ENCODE peak calls at places on chromosomes 6 and 20, in ten cellular contexts. X is fibroblast of the aortic adventitia; P is GM10248; R is cardiac fibroblast; M is colonic mucosa; E is thoracic aorta; U is NB4; L is CD8-positive, alpha-beta T cell; A is IMR-90; J is endothelial cell. T is an unnamed sample.

GRCh38 chr20:40073535-40074111 is 615.4 kb downstream of the MAFB start:
- DNase-seq in X (no peak), P (no peak), R (no peak), M (no peak), E (no peak), U (peak; percentile 6), L (no peak), A (no peak), J (no peak), T (no peak)

GRCh38 chr6:126539022-126539421 is 199.1 kb downstream of the CENPW start:
- DNase-seq in X (peak; percentile 69), P (no peak), R (peak; percentile 72), M (no peak), E (no peak), U (no peak), L (no peak), A (peak; percentile 52), J (no peak), T (no peak)

GRCh38 chr6:81003156-81003555 is 749.3 kb downstream of the TENT5A start:
- DNase-seq in X (peak; percentile 46), P (no peak), R (peak; percentile 65), M (no peak), E (no peak), U (no peak), L (no peak), A (no peak), J (no peak), T (no peak)

GRCh38 chr6:56995347-56995746 is 40.4 kb downstream of the BEND6 start:
- DNase-seq in X (no peak), P (no peak), R (no peak), M (no peak), E (no peak), U (no peak), L (no peak), A (no peak), J (no peak), T (no peak)

GRCh38 chr6:120557554-120557953 is 776.7 kb downstream of the TBC1D32 start:
- DNase-seq in X (no peak), P (no peak), R (no peak), M (no peak), E (no peak), U (no peak), L (no peak), A (no peak), J (no peak), T (no peak)

GRCh38 chr20:24607402-24607801 is 138.0 kb downstream of the SYNDIG1 start:
- DNase-seq in X (no peak), P (no peak), R (no peak), M (no peak), E (no peak), U (no peak), L (no peak), A (no peak), J (no peak), T (no peak)

GRCh38 chr6:2764610-2765165 is 505 bp upstream of the WRNIP1 start:
- DNase-seq in X (peak; percentile 69), P (peak; percentile 60), R (peak; percentile 82), M (peak; percentile 78), E (no peak), U (peak; percentile 85), L (peak; percentile 63), A (peak; percentile 70), J (peak; percentile 38), T (no peak)

GRCh38 chr6:161091972-161092701 is 100.6 kb downstream of the MAP3K4 start:
- DNase-seq in X (peak; percentile 12), P (no peak), R (peak; percentile 55), M (no peak), E (no peak), U (no peak), L (no peak), A (peak; percentile 18), J (no peak), T (no peak)

GRCh38 chr6:23446394-23447001 is 679.5 kb upstream of the NRSN1 start:
- DNase-seq in X (peak; percentile 52), P (no peak), R (peak; percentile 66), M (no peak), E (no peak), U (peak; percentile 18), L (no peak), A (peak; percentile 76), J (peak; percentile 4), T (no peak)
- TF ChIP-seq CTCF in X (peak; percentile 47), P (no peak), R (peak; percentile 62), M (peak; percentile 16), E (peak; percentile 18), U (no peak), L (no peak), A (peak; percentile 80), J (no peak), T (no peak)

GRCh38 chr6:1334725-1335124 is 22.8 kb downstream of the FOXQ1 start:
- DNase-seq in X (no peak), P (no peak), R (no peak), M (peak; percentile 31), E (no peak), U (no peak), L (no peak), A (no peak), J (no peak), T (no peak)

GRCh38 chr6:1337791-1338190 is 25.9 kb downstream of the FOXQ1 start:
- DNase-seq in X (peak; percentile 78), P (no peak), R (no peak), M (no peak), E (no peak), U (no peak), L (no peak), A (no peak), J (no peak), T (no peak)

GRCh38 chr6:1335367-1336037 is 23.6 kb downstream of the FOXQ1 start:
- DNase-seq in X (peak; percentile 87), P (no peak), R (peak; percentile 70), M (peak; percentile 69), E (no peak), U (peak; percentile 94), L (no peak), A (peak; percentile 76), J (peak; percentile 23), T (peak; percentile 92)

DNA sequence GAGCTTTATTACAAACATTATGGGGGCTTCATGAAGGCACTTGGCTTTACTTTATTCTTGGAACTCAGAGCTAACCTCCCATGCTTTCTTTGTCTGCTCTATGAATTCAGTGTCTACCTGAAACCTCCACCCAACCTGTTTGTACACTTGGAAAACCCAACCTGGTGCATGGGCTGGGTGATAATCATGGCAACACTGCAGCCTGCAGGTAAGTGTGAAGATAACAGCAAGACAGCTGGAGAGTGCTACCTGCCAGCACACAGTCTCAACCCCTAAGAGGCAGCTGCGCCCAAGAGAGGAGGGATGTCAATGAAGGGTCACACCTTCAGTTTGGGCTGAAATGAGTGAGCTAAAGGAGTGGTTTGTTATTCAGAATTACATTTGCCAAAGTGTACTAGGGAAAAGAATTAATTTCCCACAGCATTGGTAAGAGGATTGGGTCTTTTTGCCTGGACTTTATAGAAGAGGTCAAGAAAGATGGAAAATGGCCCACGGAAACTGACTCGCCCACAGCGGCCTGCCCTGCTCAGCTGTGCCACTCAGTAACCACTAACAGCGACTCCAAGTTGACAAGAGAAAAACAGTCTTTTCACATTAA is 24.4 kb downstream of the FOXQ1 start:
- DNase-seq in X (no peak), P (no peak), R (no peak), M (peak; percentile 67), E (no peak), U (peak; percentile 47), L (no peak), A (no peak), J (peak; percentile 22), T (peak; percentile 59)
- TF ChIP-seq CTCF in X (peak; percentile 16), P (no peak), R (no peak), M (peak; percentile 22), E (no peak), U (peak; percentile 20), L (no peak), A (peak; percentile 26), J (peak; percentile 29), T (peak; percentile 46)

GRCh38 chr6:48474136-48474535 is 363.1 kb upstream of the PTCHD4 start:
- DNase-seq in X (no peak), P (no peak), R (no peak), M (no peak), E (no peak), U (no peak), L (no peak), A (no peak), J (no peak), T (no peak)

GRCh38 chr6:48474764-48475674 is 364.0 kb upstream of the PTCHD4 start:
- DNase-seq in X (peak; percentile 64), P (no peak), R (no peak), M (no peak), E (no peak), U (no peak), L (no peak), A (no peak), J (no peak), T (no peak)

GRCh38 chr6:48472121-48472520 is 361.1 kb upstream of the PTCHD4 start:
- DNase-seq in X (peak; percentile 79), P (no peak), R (peak; percentile 3), M (no peak), E (no peak), U (no peak), L (no peak), A (no peak), J (no peak), T (no peak)

GRCh38 chr6:48472535-48472934 is 361.5 kb upstream of the PTCHD4 start:
- DNase-seq in X (no peak), P (no peak), R (no peak), M (no peak), E (no peak), U (no peak), L (no peak), A (no peak), J (no peak), T (no peak)

DNA sequence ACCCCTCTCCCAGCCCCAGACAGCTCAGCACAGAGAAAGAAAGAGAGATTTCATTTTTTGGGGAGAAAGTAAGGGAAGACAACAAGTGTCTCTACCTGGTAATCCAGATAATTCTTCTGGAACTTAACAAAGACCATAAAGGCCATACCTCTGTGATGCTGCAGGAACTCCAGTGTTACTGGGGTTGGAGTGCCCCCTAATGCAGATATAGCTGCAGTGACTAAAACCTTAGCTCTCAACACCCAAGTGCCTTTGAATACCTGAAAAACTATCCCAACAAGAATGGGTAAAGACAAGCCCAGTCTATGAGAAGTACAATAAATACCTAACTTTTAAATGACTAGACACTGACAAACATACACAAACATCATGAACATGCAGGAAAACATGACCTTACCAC is 365.3 kb upstream of the PTCHD4 start:
- DNase-seq in X (peak; percentile 24), P (no peak), R (peak; percentile 60), M (no peak), E (no peak), U (peak; percentile 2), L (no peak), A (peak; percentile 30), J (peak; percentile 36), T (no peak)
- TF ChIP-seq CTCF in X (peak; percentile 26), P (no peak), R (peak; percentile 36), M (no peak), E (no peak), U (no peak), L (no peak), A (peak; percentile 57), J (no peak), T (no peak)

GRCh38 chr20:49278036-49278816 is at the start of gene ZNFX1:
- DNase-seq in X (peak; percentile 97), P (peak; percentile 95), R (peak; percentile 98), M (peak; percentile 99), E (peak; percentile 98), U (peak; percentile 99), L (peak; percentile 98), A (peak; percentile 96), J (peak; percentile 96), T (peak; percentile 99)
- TF ChIP-seq CTCF in X (no peak), P (peak; percentile 18), R (no peak), M (no peak), E (no peak), U (peak; percentile 8), L (no peak), A (no peak), J (no peak), T (no peak)